ENCODE peak calls at places on chromosomes 5 and 9, in four cellular contexts. L is kidney epithelial cell, N is uterus, I is HuH-7.5. M is an unnamed sample.

GRCh38 chr5:178111925-178112324 is 1.4 kb upstream of the N4BP3 start:
- DNase-seq in N (no peak), I (no peak), L (no peak), M (no peak)

GRCh38 chr5:180463216-180463900 is 30.8 kb upstream of the CNOT6 start:
- DNase-seq in N (no peak), L (no peak), I (no peak), M (no peak)

GRCh38 chr9:130770093-130770492 is 65.0 kb upstream of the ABL1 start:
- DNase-seq in I (no peak), L (no peak), N (no peak), M (no peak)

GRCh38 chr9:114216081-114216480 is 60.7 kb downstream of the COL27A1 start:
- DNase-seq in I (no peak), N (peak), L (no peak), M (no peak)

GRCh38 chr9:69181908-69182353 is 7.9 kb downstream of the TJP2 start:
- DNase-seq in I (no peak), L (no peak), N (no peak), M (no peak)

GRCh38 chr5:147668385-147668784 is 114.1 kb downstream of the JAKMIP2 start:
- DNase-seq in I (no peak), L (no peak), N (no peak), M (no peak)

GRCh38 chr5:10288600-10289213 is 19.0 kb downstream of the CMBL start:
- DNase-seq in L (peak), N (no peak), I (no peak), M (no peak)

GRCh38 chr9:110180713-110181434 is 27.1 kb downstream of the C9orf152 start:
- DNase-seq in N (peak), I (no peak), L (no peak), M (no peak)

GRCh38 chr9:33884856-33885701 is 68.1 kb downstream of the UBE2R2 start:
- DNase-seq in N (peak), I (no peak), L (no peak), M (no peak)

GRCh38 chr9:14205463-14205862 is 108.5 kb downstream of the NFIB start:
- DNase-seq in I (no peak), N (no peak), L (no peak), M (no peak)

GRCh38 chr5:34570721-34571379 is 85.3 kb upstream of the RAI14 start:
- DNase-seq in N (no peak), L (no peak), I (no peak), M (no peak)

GRCh38 chr5:75167345-75167744 is 69.3 kb downstream of the ANKRD31 start:
- DNase-seq in I (peak), N (no peak), L (no peak), M (no peak)

M was measured in 8988T.